ENCODE peak calls at places on chromosomes 4 and X, in five cellular contexts. F, Z, N, L and A are unnamed samples.

GRCh38 chr4:147787204-147787603 is 55.3 kb downstream of the ARHGAP10 start:
- DNase-seq in F (no peak), Z (no peak), N (no peak), L (peak; percentile 32), A (no peak)

GRCh38 chrX:85024562-85024961 is 20.9 kb downstream of the APOOL start:
- DNase-seq in F (no peak), Z (no peak), N (no peak), L (no peak), A (no peak)

GRCh38 chr4:95050980-95051688 is 293.4 kb downstream of the BMPR1B start:
- DNase-seq in F (no peak), Z (no peak), N (no peak), L (no peak), A (no peak)

GRCh38 chr4:1248262-1249147 is at the start of gene CTBP1:
- DNase-seq in F (peak; percentile 85), Z (peak; percentile 43), N (peak; percentile 71), L (peak; percentile 71), A (peak; percentile 30)

GRCh38 chr4:158254328-158254727 is 44.0 kb downstream of the TMEM144 start:
- DNase-seq in F (no peak), Z (no peak), N (no peak), L (no peak), A (no peak)

GRCh38 chrX:41686788-41687187 is 2.0 kb upstream of the GPR34 start:
- DNase-seq in F (no peak), Z (no peak), N (no peak), L (no peak), A (no peak)

GRCh38 chr4:16508968-16509367 is 282.7 kb upstream of the TAPT1 start:
- DNase-seq in F (no peak), Z (no peak), N (no peak), L (no peak), A (no peak)

GRCh38 chrX:45716747-45717146 is 516.1 kb upstream of the DIPK2B start:
- DNase-seq in F (no peak), Z (no peak), N (no peak), L (no peak), A (no peak)

GRCh38 chrX:53695901-53696300 is 9.4 kb upstream of the HUWE1 start:
- DNase-seq in F (no peak), Z (no peak), N (no peak), L (no peak), A (peak; percentile 6)

GRCh38 chr4:52093466-52093865 is 42.4 kb downstream of the SPATA18 start:
- DNase-seq in F (no peak), Z (no peak), N (no peak), L (no peak), A (no peak)